ENCODE peak calls at places on chromosome 14, in six cellular contexts. C is H7, F is heart right ventricle, G is pancreas, N is gastrocnemius medialis, D is GM06990. M is an unnamed sample.

GRCh38 chr14:77322209-77322902 is 1.5 kb downstream of the GSTZ1 start:
- DNase-seq in C (no peak), F (no peak), G (no peak), N (no peak), D (no peak), M (no peak)

GRCh38 chr14:96502621-96503251 is 554 bp downstream of the PAPOLA start:
- DNase-seq in C (peak; percentile 85), F (peak; percentile 61), G (peak; percentile 52), N (peak; percentile 30), D (no peak), M (peak; percentile 78)

GRCh38 chr14:100780646-100781355 is 45.1 kb upstream of the MEG3 start:
- DNase-seq in C (peak; percentile 48), F (no peak), G (no peak), N (no peak), D (no peak), M (no peak)

GRCh38 chr14:96634896-96635295 is 132.7 kb downstream of the PAPOLA start:
- DNase-seq in C (peak; percentile 11), F (no peak), G (no peak), N (no peak), D (no peak), M (no peak)

GRCh38 chr14:73364559-73364958 is 93.8 kb downstream of the NUMB start:
- DNase-seq in C (no peak), F (no peak), G (no peak), N (no peak), D (no peak), M (no peak)

GRCh38 chr14:71451501-71451900 is 480.7 kb upstream of the RGS6 start:
- DNase-seq in C (no peak), F (no peak), G (no peak), N (no peak), D (no peak), M (no peak)

GRCh38 chr14:66233571-66233970 is 252.6 kb upstream of the CCDC196 start:
- DNase-seq in C (no peak), F (no peak), G (no peak), N (no peak), D (no peak), M (no peak)

GRCh38 chr14:93122820-93123219 is 7.1 kb upstream of the ITPK1 start:
- DNase-seq in C (no peak), F (no peak), G (no peak), N (no peak), D (no peak), M (no peak)

GRCh38 chr14:24066490-24067132 is 4.8 kb upstream of the CPNE6 start:
- DNase-seq in C (no peak), F (no peak), G (no peak), N (no peak), D (no peak), M (peak; percentile 34)

GRCh38 chr14:75283884-75284563 is 5.4 kb downstream of the FOS start:
- DNase-seq in C (no peak), F (no peak), G (peak; percentile 64), N (peak; percentile 38), D (no peak), M (peak; percentile 68)

GRCh38 chr14:97931273-97931672 is 1134.1 kb downstream of the VRK1 start:
- DNase-seq in C (no peak), F (no peak), G (no peak), N (no peak), D (no peak), M (no peak)

GRCh38 chr14:24058951-24059475 is 7.2 kb downstream of the CARMIL3 start:
- DNase-seq in C (peak; percentile 72), F (no peak), G (no peak), N (no peak), D (no peak), M (peak; percentile 40)

GRCh38 chr14:73237219-73237785 is at the start of gene PAPLN:
- DNase-seq in C (peak; percentile 87), F (no peak), G (no peak), N (no peak), D (no peak), M (no peak)

GRCh38 chr14:77128414-77128891 is 13.1 kb downstream of the ZDHHC22 start:
- DNase-seq in C (no peak), F (no peak), G (peak; percentile 42), N (no peak), D (no peak), M (no peak)

GRCh38 chr14:22002860-22003284 is 329.3 kb upstream of the OR4E1 start:
- DNase-seq in C (peak; percentile 46), F (no peak), G (no peak), N (no peak), D (no peak), M (no peak)

GRCh38 chr14:36449903-36450302 is 70.1 kb downstream of the NKX2-1 start:
- DNase-seq in C (no peak), F (no peak), G (no peak), N (no peak), D (no peak), M (no peak)

GRCh38 chr14:59850458-59850857 is 20.1 kb downstream of the RTN1 start:
- DNase-seq in C (no peak), F (no peak), G (no peak), N (no peak), D (no peak), M (no peak)

DNA sequence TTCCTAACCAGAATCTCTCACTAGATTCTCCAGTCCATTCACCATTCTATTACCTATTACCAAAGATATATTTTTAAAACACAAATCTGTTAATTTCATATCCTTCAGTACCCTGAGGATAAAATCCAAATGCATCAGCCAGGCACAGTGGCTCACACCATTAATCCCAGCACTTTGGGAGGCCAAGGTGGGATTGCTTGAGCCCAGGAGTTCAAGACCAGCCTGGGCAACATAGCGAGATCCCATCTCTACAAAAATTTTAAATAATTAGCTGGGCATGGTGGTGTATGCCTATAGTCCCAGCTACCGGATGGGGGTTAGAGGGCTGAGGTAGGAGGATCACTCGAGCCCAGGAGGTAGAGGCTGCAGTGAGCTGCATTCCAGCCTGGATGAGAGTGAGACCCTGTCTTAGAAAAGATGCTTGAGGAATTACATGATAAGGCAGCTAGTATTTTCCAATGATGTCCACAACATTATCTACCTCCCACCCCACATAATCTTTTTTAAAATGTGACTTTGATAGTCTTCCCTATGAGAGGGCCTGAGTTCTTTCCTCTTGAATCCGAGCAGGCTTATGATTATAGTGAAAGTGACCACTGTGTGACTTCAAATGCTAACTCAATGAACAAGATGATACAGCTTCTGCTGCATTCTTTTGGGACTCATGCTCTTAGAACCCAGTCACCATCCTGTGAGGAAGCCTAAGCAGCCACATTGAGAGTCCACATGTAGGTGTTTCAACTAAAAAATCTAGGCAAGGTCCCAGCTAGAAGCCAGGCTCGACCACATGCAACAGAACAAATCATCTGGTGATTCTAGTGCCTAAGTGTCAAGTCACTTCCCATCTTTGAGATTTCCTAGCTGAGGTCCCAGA is 18.0 kb downstream of the HECTD1 start:
- DNase-seq in C (no peak), F (no peak), G (no peak), N (no peak), D (no peak), M (no peak)
- H3K36me3 ChIP-seq in C (no peaks in the 10 kb centered on the region), F (no peaks in the 10 kb centered on the region), G (no peaks in the 10 kb centered on the region), N (peaks cover 6% of the 10 kb centered on the region), D (peaks cover 2% of the 10 kb centered on the region), M (no peaks in the 10 kb centered on the region)

DNA sequence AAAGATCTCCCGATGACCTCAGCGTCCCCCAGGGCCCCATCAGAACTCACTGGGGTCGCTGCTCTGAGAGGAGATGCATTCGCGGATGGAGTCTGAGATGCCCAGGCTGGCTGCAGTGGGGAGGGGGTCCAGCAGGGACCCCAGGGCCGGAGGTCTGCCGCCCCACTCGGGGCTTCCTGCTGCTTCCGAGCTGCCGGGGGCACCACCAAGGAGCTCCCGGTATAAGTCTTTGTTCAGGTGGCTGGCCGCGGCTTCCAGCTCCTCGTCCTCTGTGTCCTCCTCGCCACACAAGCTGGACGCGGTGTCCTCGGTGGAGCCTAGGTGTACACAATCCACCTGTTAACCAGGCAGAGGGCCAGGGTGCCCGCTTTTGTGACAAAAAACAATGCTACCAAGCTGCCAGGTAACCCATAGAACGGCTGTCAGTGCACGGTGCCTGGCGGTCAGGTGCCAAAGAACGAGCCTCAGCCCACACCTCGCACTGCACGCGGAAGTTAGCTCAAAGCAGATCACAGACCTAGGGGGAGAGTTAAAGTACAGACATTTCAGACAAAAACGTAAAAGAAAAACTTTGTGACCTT is 26.6 kb upstream of the BTBD6 start:
- DNase-seq in C (no peak), F (no peak), G (no peak), N (no peak), D (no peak), M (peak; percentile 62)
- H3K36me3 ChIP-seq in C (no peaks in the 10 kb centered on the region), F (peaks cover 20% of the 10 kb centered on the region), G (peaks cover 14% of the 10 kb centered on the region), N (peaks cover 51% of the 10 kb centered on the region), D (peaks cover 24% of the 10 kb centered on the region), M (peaks cover 67% of the 10 kb centered on the region)

GRCh38 chr14:33081259-33081658 is 142.6 kb downstream of the NPAS3 start:
- DNase-seq in C (no peak), F (no peak), G (no peak), N (no peak), D (no peak), M (no peak)
- H3K36me3 ChIP-seq in C (no peaks in the 10 kb centered on the region), F (no peaks in the 10 kb centered on the region), G (no peaks in the 10 kb centered on the region), N (no peaks in the 10 kb centered on the region), D (no peaks in the 10 kb centered on the region), M (no peaks in the 10 kb centered on the region)

GRCh38 chr14:91295851-91296796 is 51.6 kb upstream of the GPR68 start:
- DNase-seq in C (no peak), F (no peak), G (no peak), N (no peak), D (no peak), M (no peak)

GRCh38 chr14:91293281-91293680 is 48.8 kb upstream of the GPR68 start:
- DNase-seq in C (peak; percentile 65), F (no peak), G (no peak), N (no peak), D (no peak), M (no peak)

GRCh38 chr14:91294153-91294552 is 49.6 kb upstream of the GPR68 start:
- DNase-seq in C (no peak), F (no peak), G (no peak), N (peak; percentile 46), D (no peak), M (no peak)

GRCh38 chr14:91297081-91297711 is 52.7 kb upstream of the GPR68 start:
- DNase-seq in C (no peak), F (no peak), G (no peak), N (no peak), D (no peak), M (no peak)

GRCh38 chr14:91295276-91295845 is 50.9 kb upstream of the GPR68 start:
- DNase-seq in C (no peak), F (no peak), G (no peak), N (no peak), D (no peak), M (no peak)
- H3K36me3 ChIP-seq in C (peaks cover 18% of the 10 kb centered on the region), F (no peaks in the 10 kb centered on the region), G (no peaks in the 10 kb centered on the region), N (no peaks in the 10 kb centered on the region), D (peaks cover 72% of the 10 kb centered on the region), M (peaks cover 96% of the 10 kb centered on the region)

GRCh38 chr14:64816221-64816783 is 63.4 kb downstream of the SPTB start:
- DNase-seq in C (no peak), F (no peak), G (no peak), N (no peak), D (no peak), M (no peak)
- H3K36me3 ChIP-seq in C (no peaks in the 10 kb centered on the region), F (no peaks in the 10 kb centered on the region), G (no peaks in the 10 kb centered on the region), N (peaks cover 12% of the 10 kb centered on the region), D (no peaks in the 10 kb centered on the region), M (no peaks in the 10 kb centered on the region)

DNA sequence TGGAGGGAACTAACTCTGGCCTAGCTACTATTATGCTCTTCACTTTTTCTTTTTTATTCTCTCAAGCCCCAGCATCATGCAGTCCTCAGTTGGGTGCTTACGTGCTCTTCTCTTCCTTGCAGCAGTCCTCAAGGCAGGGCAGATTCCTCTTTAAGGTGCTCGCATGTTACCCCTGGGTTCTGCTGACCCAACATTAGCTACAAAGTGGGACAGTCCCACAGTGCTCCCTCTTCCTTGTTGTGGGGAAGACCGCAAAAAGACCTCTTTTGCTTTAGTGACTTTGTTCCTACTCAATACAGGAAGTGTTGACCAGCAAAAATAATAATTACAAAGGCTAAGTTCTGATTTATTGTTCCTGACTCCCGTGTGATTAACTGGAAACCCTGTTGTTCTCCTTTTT is 13.8 kb downstream of the PIGH start:
- DNase-seq in C (no peak), F (no peak), G (no peak), N (no peak), D (no peak), M (no peak)
- H3K36me3 ChIP-seq in C (peaks cover 13% of the 10 kb centered on the region), F (no peaks in the 10 kb centered on the region), G (peaks cover 9% of the 10 kb centered on the region), N (peaks cover 34% of the 10 kb centered on the region), D (peaks cover 4% of the 10 kb centered on the region), M (no peaks in the 10 kb centered on the region)

M was measured in left lung.